ENCODE peak calls at places on chromosomes 11 and 22, in nine cellular contexts. D, C, X, I, N, B, Z, U and W are unnamed samples.

GRCh38 chr22:23257889-23258825 is 77.8 kb downstream of the BCR start:
- DNase-seq in U (no peak), C (no peak), N (no peak), I (no peak), Z (no peak), X (no peak), D (no peak), B (no peak), W (no peak)

GRCh38 chr11:1747753-1748466 is 2.5 kb downstream of the IFITM10 start:
- DNase-seq in X (no peak), B (no peak), Z (no peak), D (no peak), U (peak; percentile 79), N (peak; percentile 42), I (no peak), C (no peak), W (peak; percentile 61)

GRCh38 chr22:20750461-20751184 is 23.3 kb upstream of the SERPIND1 start:
- DNase-seq in X (peak; percentile 35), Z (peak; percentile 48), D (peak; percentile 72), I (no peak), C (peak; percentile 47), U (no peak), B (no peak), N (peak; percentile 56), W (peak; percentile 79)

GRCh38 chr11:13667245-13667644 is 1.2 kb upstream of the FAR1 start:
- DNase-seq in N (no peak), B (no peak), Z (no peak), I (no peak), C (no peak), X (no peak), D (no peak), U (no peak), W (no peak)

GRCh38 chr11:110878513-110878912 is 166.3 kb upstream of the ARHGAP20 start:
- DNase-seq in I (no peak), U (no peak), C (no peak), Z (no peak), X (no peak), D (no peak), B (no peak), N (no peak), W (no peak)

GRCh38 chr22:46708766-46709330 is 29.2 kb downstream of the CERK start:
- DNase-seq in N (no peak), D (no peak), U (no peak), Z (no peak), B (no peak), C (no peak), X (no peak), I (peak; percentile 35), W (peak; percentile 12)

GRCh38 chr11:12186683-12187082 is 76.3 kb downstream of the MICAL2 start:
- DNase-seq in U (no peak), D (no peak), N (no peak), I (no peak), X (no peak), B (no peak), Z (no peak), C (no peak), W (no peak)

GRCh38 chr11:70186420-70186819 is 16.7 kb upstream of the FADD start:
- DNase-seq in B (no peak), N (no peak), Z (no peak), C (no peak), U (no peak), X (no peak), D (no peak), I (no peak), W (peak; percentile 27)

GRCh38 chr22:27204817-27205216 is 547.4 kb downstream of the MIAT start:
- DNase-seq in U (peak; percentile 11), Z (no peak), N (no peak), X (no peak), D (no peak), B (no peak), I (no peak), C (no peak), W (no peak)

GRCh38 chr22:19680287-19680881 is 33.9 kb upstream of the SEPTIN5 start:
- DNase-seq in U (no peak), X (no peak), C (no peak), D (no peak), I (no peak), Z (no peak), B (no peak), N (no peak), W (no peak)

GRCh38 chr11:73236879-73237278 is 18.8 kb downstream of the P2RY2 start:
- DNase-seq in X (no peak), Z (peak; percentile 48), B (no peak), U (no peak), D (no peak), N (peak; percentile 54), I (peak; percentile 70), C (no peak), W (peak; percentile 80)

GRCh38 chr11:93143186-93143585 is 54.6 kb downstream of the SLC36A4 start:
- DNase-seq in N (no peak), D (no peak), U (no peak), B (no peak), X (peak; percentile 9), I (no peak), Z (no peak), C (no peak), W (no peak)

GRCh38 chr22:24554316-24555159 is at the start of gene GUCD1:
- DNase-seq in U (no peak), X (no peak), B (peak; percentile 7), I (peak; percentile 54), Z (peak; percentile 25), N (no peak), C (peak; percentile 49), D (peak; percentile 24), W (peak; percentile 62)

GRCh38 chr22:21587803-21588611 is 20.5 kb downstream of the UBE2L3 start:
- DNase-seq in D (no peak), I (no peak), X (no peak), N (no peak), B (no peak), C (no peak), Z (no peak), U (no peak), W (no peak)

GRCh38 chr11:128533473-128533872 is 53.9 kb downstream of the ETS1 start:
- DNase-seq in D (no peak), C (no peak), Z (no peak), U (no peak), N (no peak), B (no peak), X (no peak), I (no peak), W (no peak)

GRCh38 chr11:119373917-119374631 is 7.4 kb downstream of the USP2 start:
- DNase-seq in Z (peak; percentile 89), I (no peak), C (peak; percentile 88), D (peak; percentile 55), X (no peak), N (peak; percentile 73), U (peak; percentile 64), B (no peak), W (peak; percentile 83)

GRCh38 chr11:126352934-126353801 is 2.3 kb upstream of the ST3GAL4 start:
- DNase-seq in I (no peak), Z (peak; percentile 47), X (peak; percentile 32), B (no peak), N (no peak), C (no peak), U (no peak), D (no peak), W (peak; percentile 5)
- H3K4me3 ChIP-seq in I (no peak overlapping the region), Z (no peak overlapping the region), X (peak overlapping the region; percentile 5), B (no peak overlapping the region), N (no peak overlapping the region), C (no peak overlapping the region), U (no peak overlapping the region), D (no peak overlapping the region), W (no peak overlapping the region)

DNA sequence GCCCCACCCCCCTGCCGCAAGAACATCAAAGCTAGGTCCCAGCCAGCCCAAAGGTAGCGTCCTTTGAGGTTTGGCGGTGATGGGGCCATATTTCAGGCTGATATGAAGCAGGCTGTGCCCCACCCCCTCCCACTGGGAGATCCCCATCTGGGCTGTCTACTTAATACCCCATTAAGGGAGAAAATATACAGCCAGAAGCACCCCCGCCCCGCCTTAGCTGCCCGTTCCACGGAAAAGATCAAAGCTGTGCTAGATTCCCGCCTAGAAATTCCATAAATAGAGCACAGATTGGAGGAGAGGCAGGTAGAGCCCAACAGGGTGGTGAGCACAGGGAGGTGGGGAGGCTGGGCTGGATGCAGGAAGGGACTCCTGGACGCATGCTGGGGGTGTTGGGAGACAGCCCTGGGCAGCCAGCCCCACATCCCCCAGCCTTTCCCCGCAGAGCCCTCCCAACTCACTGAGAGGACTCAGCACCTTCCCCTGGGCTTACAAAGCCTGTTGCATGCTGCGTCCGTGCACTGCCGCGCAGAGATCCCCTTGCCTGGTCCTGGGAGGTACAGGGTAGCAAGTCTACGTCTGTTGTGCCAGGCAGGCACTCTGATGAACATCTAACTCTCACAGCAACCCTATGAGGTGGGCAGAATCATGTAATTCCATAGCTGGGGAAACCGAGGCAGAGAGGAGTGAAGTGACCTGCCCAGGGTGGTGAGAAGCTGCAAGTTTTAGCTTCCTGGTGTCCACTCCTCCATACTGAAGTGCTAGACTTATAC is 33.8 kb upstream of the TCF20 start:
- DNase-seq in X (no peak), C (no peak), I (no peak), U (no peak), Z (no peak), N (no peak), D (no peak), B (no peak), W (no peak)
- H3K4me3 ChIP-seq in X (no peak overlapping the region), C (no peak overlapping the region), I (no peak overlapping the region), U (no peak overlapping the region), Z (no peak overlapping the region), N (no peak overlapping the region), D (no peak overlapping the region), B (no peak overlapping the region), W (no peak overlapping the region)

DNA sequence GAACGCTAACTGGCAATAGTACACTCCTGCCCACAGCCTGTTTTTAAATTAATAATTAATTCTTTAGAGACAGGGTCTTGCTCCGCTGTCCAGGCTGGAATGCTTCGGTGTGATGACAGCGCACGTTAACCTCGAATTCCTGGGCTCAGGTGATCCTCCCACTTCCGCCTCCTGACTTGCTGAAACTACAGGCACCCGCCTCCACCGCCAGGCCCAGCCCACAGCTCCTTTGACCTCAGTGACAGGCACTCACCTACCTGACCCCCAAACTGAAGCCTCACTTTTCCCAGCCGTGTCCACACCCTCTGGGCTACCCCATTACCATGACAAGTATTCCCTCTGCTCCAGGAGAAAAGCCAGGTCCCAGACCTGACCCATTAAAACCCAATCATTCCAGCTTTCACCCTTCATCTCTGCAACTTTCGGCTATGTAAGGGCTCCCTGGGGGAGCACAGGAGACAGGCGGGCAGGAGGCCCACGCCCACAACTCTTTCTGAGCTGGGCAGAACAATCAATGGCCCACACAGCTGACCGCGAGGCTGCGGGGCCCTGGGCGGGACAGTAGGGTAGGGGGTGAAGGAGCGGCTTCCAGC is 730 bp downstream of the LMNTD2 start:
- DNase-seq in Z (no peak), U (no peak), N (no peak), C (peak; percentile 65), X (no peak), B (no peak), D (no peak), I (no peak), W (no peak)
- H3K4me3 ChIP-seq in Z (peak overlapping the region; percentile 72), U (peak overlapping the region; percentile 83), N (peak overlapping the region; percentile 74), C (peak overlapping the region; percentile 98), X (peak overlapping the region; percentile 42), B (no peak overlapping the region), D (peak overlapping the region; percentile 95), I (peak overlapping the region; percentile 73), W (no peak overlapping the region)

DNA sequence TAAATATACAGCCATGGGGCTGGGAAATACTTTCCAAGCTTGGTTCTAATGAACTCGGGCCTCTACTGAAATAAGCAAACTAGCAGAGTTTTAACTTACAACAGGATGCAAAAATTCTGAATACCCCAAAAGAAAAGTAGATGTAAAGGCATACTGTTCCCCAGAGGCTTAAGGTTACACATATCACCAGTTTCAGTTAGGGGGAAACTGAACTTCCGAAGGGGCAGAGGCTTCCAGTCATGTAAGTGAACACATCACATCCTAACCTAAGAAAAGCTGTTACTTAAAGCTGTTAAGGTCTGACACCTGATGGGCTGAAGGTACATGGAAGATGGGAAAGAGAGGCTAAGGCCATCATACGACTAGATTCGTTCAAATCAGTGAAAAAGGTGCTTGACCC is 2.3 kb downstream of the GAB2 start:
- DNase-seq in B (no peak), Z (no peak), C (no peak), N (no peak), I (no peak), X (no peak), U (no peak), D (no peak), W (no peak)
- H3K4me3 ChIP-seq in B (no peak overlapping the region), Z (no peak overlapping the region), C (no peak overlapping the region), N (no peak overlapping the region), I (no peak overlapping the region), X (no peak overlapping the region), U (no peak overlapping the region), D (no peak overlapping the region), W (no peak overlapping the region)